ENCODE peak calls at places on chromosomes 4 and X, in four cellular contexts. T is gastrocnemius medialis, V is heart left ventricle, L is GM12878. A is an unnamed sample.

GRCh38 chrX:46626566-46626965 is 53.0 kb downstream of the CHST7 start:
- DNase-seq in T (no peak), V (no peak), L (no peak), A (no peak)

GRCh38 chr4:156614536-156614935 is 357.1 kb downstream of the PDGFC start:
- DNase-seq in T (no peak), V (no peak), L (no peak), A (no peak)

GRCh38 chrX:25178555-25178954 is 162.8 kb upstream of the ARX start:
- DNase-seq in T (no peak), V (no peak), L (no peak), A (no peak)

GRCh38 chr4:98491862-98492554 is 166.4 kb downstream of the TSPAN5 start:
- DNase-seq in T (no peak), V (no peak), L (no peak), A (peak; percentile 49)

GRCh38 chr4:145619639-145619996 is 433 bp downstream of the MMAA start:
- DNase-seq in T (peak; percentile 11), V (peak; percentile 41), L (peak; percentile 45), A (peak; percentile 19)

GRCh38 chr4:103375278-103375677 is 177.1 kb upstream of the CENPE start:
- DNase-seq in T (no peak), V (no peak), L (no peak), A (peak; percentile 1)

GRCh38 chr4:148023782-148024181 is 291.9 kb downstream of the ARHGAP10 start:
- DNase-seq in T (no peak), V (no peak), L (no peak), A (no peak)

GRCh38 chrX:23896983-23897382 is 10.8 kb downstream of the APOO start:
- DNase-seq in T (no peak), V (no peak), L (no peak), A (no peak)

GRCh38 chr4:123785515-123785914 is 388.9 kb downstream of the SPRY1 start:
- DNase-seq in T (peak; percentile 64), V (peak; percentile 49), L (no peak), A (peak; percentile 96)

GRCh38 chr4:4673070-4673469 is 131.2 kb upstream of the STX18 start:
- DNase-seq in T (no peak), V (no peak), L (no peak), A (peak; percentile 85)
- H3K4me3 ChIP-seq in T (no peak overlapping the region), V (no peak overlapping the region), L (no peak overlapping the region), A (no peak overlapping the region)

GRCh38 chr4:42497142-42497541 is 99.9 kb downstream of the SHISA3 start:
- DNase-seq in T (no peak), V (no peak), L (no peak), A (no peak)
- H3K36me3 ChIP-seq in T (no peaks in the 10 kb centered on the region), V (no peaks in the 10 kb centered on the region), L (peaks cover 2% of the 10 kb centered on the region), A (no peaks in the 10 kb centered on the region)

GRCh38 chr4:1255151-1255550 is 6.2 kb upstream of the CTBP1 start:
- DNase-seq in T (no peak), V (no peak), L (no peak), A (no peak)

GRCh38 chr4:1252928-1253492 is 4.1 kb upstream of the CTBP1 start:
- DNase-seq in T (no peak), V (no peak), L (no peak), A (no peak)

GRCh38 chr4:1251773-1252066 is 2.8 kb upstream of the CTBP1 start:
- DNase-seq in T (no peak), V (no peak), L (no peak), A (no peak)

GRCh38 chr4:1255699-1256098 is 6.8 kb upstream of the CTBP1 start:
- DNase-seq in T (no peak), V (no peak), L (no peak), A (no peak)

DNA sequence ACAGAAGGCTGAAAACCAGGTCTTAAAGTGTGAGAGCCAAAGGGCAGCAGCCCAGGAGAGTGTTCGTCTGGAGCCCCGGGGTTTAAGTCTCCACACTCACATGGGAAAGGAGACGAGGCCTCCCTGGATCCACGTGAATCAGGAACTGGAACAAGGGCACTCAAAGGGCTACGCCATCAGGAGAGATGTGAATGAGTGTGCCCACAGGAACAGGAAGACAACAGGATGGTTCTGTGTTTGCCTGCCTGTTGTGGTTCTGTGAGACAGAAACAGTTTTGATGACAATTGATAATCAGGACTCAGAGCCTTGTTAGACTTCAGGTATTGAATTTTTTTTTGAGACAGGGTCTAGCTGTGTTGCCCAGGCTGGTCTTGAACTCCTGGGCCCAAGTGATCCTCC is 4.9 kb upstream of the CTBP1 start:
- DNase-seq in T (no peak), V (no peak), L (no peak), A (no peak)
- H3K9me3 ChIP-seq in T (no peaks in the 10 kb centered on the region), V (no peaks in the 10 kb centered on the region), L (peaks cover 24% of the 10 kb centered on the region), A (peaks cover 13% of the 10 kb centered on the region)

DNA sequence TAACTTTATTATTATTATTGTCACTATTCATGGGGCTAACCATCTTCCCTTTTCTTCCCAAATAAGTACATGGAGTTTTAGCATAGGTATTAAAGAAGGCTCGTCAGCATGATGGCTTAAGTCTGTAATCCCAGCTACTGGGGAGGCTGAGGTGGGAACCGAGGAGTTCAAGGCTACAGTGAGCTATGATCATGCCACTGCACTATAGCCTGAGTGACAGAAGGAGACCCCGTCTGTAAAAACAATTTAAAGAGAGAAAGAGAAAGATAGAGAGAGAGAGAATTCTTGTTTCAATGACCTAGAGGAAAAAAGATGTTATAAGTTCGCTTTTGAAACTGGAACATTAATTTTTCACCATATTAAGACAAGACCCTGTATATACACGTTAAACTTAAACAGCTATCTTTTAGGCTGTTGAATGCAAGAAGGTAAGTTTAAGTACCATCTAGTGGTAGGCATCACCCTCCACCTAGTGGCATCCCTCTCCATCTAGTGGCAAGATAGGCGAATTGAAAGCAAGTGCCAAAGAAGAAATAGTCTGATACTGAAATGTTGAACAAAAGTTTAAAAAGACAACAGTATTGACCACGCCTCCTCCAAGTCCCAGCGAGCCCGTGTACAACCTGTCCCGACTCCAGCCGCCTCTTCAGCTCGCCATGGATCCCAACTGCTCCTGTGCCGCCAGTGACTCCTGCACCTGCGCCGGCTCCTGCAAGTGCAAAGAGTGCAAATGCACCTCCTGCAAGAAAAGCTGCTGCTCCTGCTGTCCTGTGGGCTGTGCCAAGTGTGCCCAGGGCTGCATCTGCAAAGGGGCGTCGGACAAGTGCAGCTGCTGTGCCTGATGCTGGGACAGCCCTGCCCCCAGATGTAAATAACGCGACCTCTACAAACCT is 26.0 kb upstream of the YTHDC1 start:
- DNase-seq in T (peak; percentile 5), V (peak; percentile 11), L (no peak), A (peak; percentile 21)
- H3K4me3 ChIP-seq in T (no peak overlapping the region), V (no peak overlapping the region), L (no peak overlapping the region), A (peak overlapping the region; percentile 23)

DNA sequence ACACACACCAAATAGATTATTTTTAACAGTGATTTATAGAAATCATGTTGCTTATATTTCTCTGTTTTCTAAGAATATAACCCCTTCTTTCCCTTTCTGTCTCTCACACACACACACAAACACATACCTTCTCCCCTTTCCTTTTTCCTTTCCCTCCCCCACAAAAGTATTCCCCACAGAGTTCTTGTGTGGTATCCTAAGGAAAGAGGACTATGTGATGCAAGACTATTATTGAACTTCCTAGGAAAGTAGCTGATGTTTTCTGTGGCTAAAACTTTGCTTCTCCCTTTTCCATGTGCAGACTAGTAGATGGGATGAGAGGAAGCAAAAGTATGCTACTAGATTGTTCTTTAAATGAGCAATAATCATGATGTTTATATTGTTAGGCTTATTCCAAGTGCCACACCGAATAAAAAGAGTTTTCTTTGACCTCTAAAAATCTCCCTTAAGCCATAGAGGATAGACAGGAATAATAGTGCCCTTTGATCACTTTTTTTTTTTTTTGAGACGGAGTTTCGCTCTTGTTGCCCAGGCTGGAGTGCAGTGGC is 38.7 kb downstream of the CPEB2 start:
- DNase-seq in T (no peak), V (no peak), L (no peak), A (no peak)
- H3K36me3 ChIP-seq in T (no peaks in the 10 kb centered on the region), V (peaks cover 6% of the 10 kb centered on the region), L (no peaks in the 10 kb centered on the region), A (no peaks in the 10 kb centered on the region)

GRCh38 chr4:133995243-133995960 is 206.2 kb downstream of the PABPC4L start:
- DNase-seq in T (no peak), V (no peak), L (no peak), A (no peak)
- H3K9me3 ChIP-seq in T (no peaks in the 10 kb centered on the region), V (no peaks in the 10 kb centered on the region), L (no peaks in the 10 kb centered on the region), A (no peaks in the 10 kb centered on the region)

GRCh38 chr4:6069845-6070709 is 51.8 kb upstream of the C4orf50 start:
- DNase-seq in T (no peak), V (no peak), L (no peak), A (no peak)

GRCh38 chr4:6071959-6072720 is 53.9 kb upstream of the C4orf50 start:
- DNase-seq in T (no peak), V (no peak), L (no peak), A (no peak)

GRCh38 chr4:6074723-6075122 is 56.5 kb upstream of the C4orf50 start:
- DNase-seq in T (no peak), V (no peak), L (no peak), A (no peak)

GRCh38 chr4:6076391-6076790 is 58.2 kb upstream of the C4orf50 start:
- DNase-seq in T (no peak), V (no peak), L (no peak), A (no peak)

GRCh38 chr4:6071191-6071958 is 53.1 kb upstream of the C4orf50 start:
- DNase-seq in T (no peak), V (no peak), L (no peak), A (no peak)
- H3K4me3 ChIP-seq in T (no peak overlapping the region), V (no peak overlapping the region), L (no peak overlapping the region), A (no peak overlapping the region)

GRCh38 chr4:112411781-112412281 is 104.1 kb downstream of the NEUROG2 start:
- DNase-seq in T (no peak), V (no peak), L (no peak), A (no peak)
- H3K36me3 ChIP-seq in T (no peaks in the 10 kb centered on the region), V (peaks cover 13% of the 10 kb centered on the region), L (no peaks in the 10 kb centered on the region), A (no peaks in the 10 kb centered on the region)